ENCODE peak calls at places on chromosome 16, in six cellular contexts. A is fibroblast of the aortic adventitia; R is testis; J is thoracic aorta; X is CD4-positive, alpha-beta T cell; D is GM10248. W is an unnamed sample.
A peak's percentile ranks its signal among the peaks of the same experiment; 100 is the strongest.

GRCh38 chr16:86296263-86296662 is 214.1 kb upstream of the FOXF1 start:
- DNase-seq in J (no peak), R (no peak), D (no peak), X (no peak), A (no peak), W (no peak)

GRCh38 chr16:280991-281659 is 734 bp downstream of the ARHGDIG start:
- DNase-seq in J (no peak), X (no peak), D (no peak), R (no peak), A (no peak), W (no peak)

GRCh38 chr16:54957403-54957802 is 26.7 kb downstream of the IRX5 start:
- DNase-seq in X (no peak), A (peak; percentile 9), R (no peak), J (no peak), D (no peak), W (no peak)

GRCh38 chr16:71552698-71553503 is 24.0 kb downstream of the TAT start:
- DNase-seq in X (no peak), R (no peak), A (no peak), D (no peak), J (no peak), W (no peak)

GRCh38 chr16:85573696-85574641 is 39.2 kb upstream of the GSE1 start:
- DNase-seq in J (peak; percentile 65), R (peak; percentile 87), D (no peak), X (no peak), A (peak; percentile 77), W (no peak)

GRCh38 chr16:61879306-61879705 is 156.9 kb downstream of the CDH8 start:
- DNase-seq in R (no peak), X (no peak), D (no peak), J (no peak), A (no peak), W (no peak)

GRCh38 chr16:73071131-73071940 is 23.4 kb upstream of the ZFHX3 start:
- DNase-seq in X (no peak), A (peak; percentile 47), J (no peak), D (no peak), R (peak; percentile 79), W (no peak)

GRCh38 chr16:88375236-88376052 is 7.3 kb upstream of the ZNF469 start:
- DNase-seq in X (no peak), R (no peak), A (no peak), D (no peak), J (no peak), W (no peak)

GRCh38 chr16:69890114-69890890 is 60.8 kb upstream of the CLEC18A start:
- DNase-seq in D (no peak), X (no peak), J (peak; percentile 36), A (peak; percentile 60), R (peak; percentile 52), W (peak; percentile 31)

GRCh38 chr16:12126091-12126806 is 149.7 kb downstream of the SNX29 start:
- DNase-seq in X (no peak), D (no peak), J (no peak), R (no peak), A (no peak), W (peak; percentile 51)

GRCh38 chr16:88662222-88662842 is 559 bp downstream of the MVD start:
- DNase-seq in R (no peak), A (no peak), X (no peak), D (no peak), J (no peak), W (no peak)

GRCh38 chr16:11597737-11598136 is 11.0 kb upstream of the LITAF start:
- DNase-seq in X (no peak), R (no peak), J (no peak), A (no peak), D (no peak), W (no peak)

GRCh38 chr16:19361587-19361986 is 56.1 kb upstream of the TMC5 start:
- DNase-seq in X (no peak), D (no peak), R (no peak), J (no peak), A (no peak), W (no peak)

GRCh38 chr16:48335961-48336360 is 49.3 kb downstream of the SIAH1 start:
- DNase-seq in D (no peak), A (peak; percentile 72), X (no peak), J (no peak), R (no peak), W (no peak)

GRCh38 chr16:79717324-79717848 is 116.8 kb upstream of the MAF start:
- DNase-seq in D (no peak), R (no peak), A (no peak), J (no peak), X (no peak), W (no peak)

GRCh38 chr16:72092832-72093447 is 480 bp downstream of the TXNL4B start:
- DNase-seq in A (peak; percentile 86), R (peak; percentile 58), J (no peak), X (no peak), D (no peak), W (peak; percentile 32)

GRCh38 chr16:67417333-67418061 is 1.2 kb upstream of the ZDHHC1 start:
- DNase-seq in X (no peak), D (no peak), J (no peak), A (no peak), R (no peak), W (no peak)

GRCh38 chr16:67396159-67396774 is 3.0 kb upstream of the TPPP3 start:
- DNase-seq in D (no peak), R (peak; percentile 77), A (peak; percentile 50), X (no peak), J (peak; percentile 58), W (peak; percentile 66)

GRCh38 chr16:80250376-80250775 is 290.4 kb upstream of the DYNLRB2 start:
- DNase-seq in D (no peak), J (no peak), X (no peak), R (no peak), A (no peak), W (peak; percentile 3)

GRCh38 chr16:72139908-72140307 is 32.0 kb downstream of the PMFBP1 start:
- DNase-seq in D (no peak), A (no peak), X (no peak), J (no peak), R (no peak), W (no peak)

GRCh38 chr16:67268136-67268579 is 11.2 kb upstream of the PLEKHG4 start:
- DNase-seq in X (no peak), D (no peak), R (no peak), J (no peak), A (peak; percentile 99), W (no peak)

GRCh38 chr16:8108991-8109509 is 481.3 kb downstream of the TMEM114 start:
- DNase-seq in J (no peak), X (no peak), A (no peak), R (peak; percentile 70), D (no peak), W (no peak)

GRCh38 chr16:30007378-30007895 is 3.4 kb downstream of the DOC2A start:
- DNase-seq in J (no peak), A (no peak), X (no peak), D (no peak), R (no peak), W (no peak)

GRCh38 chr16:17379121-17379571 is 91.6 kb downstream of the XYLT1 start:
- DNase-seq in D (no peak), R (peak; percentile 47), A (peak; percentile 90), X (no peak), J (no peak), W (no peak)

GRCh38 chr16:84628226-84628731 is 10.4 kb upstream of the COTL1 start:
- DNase-seq in D (no peak), X (no peak), J (no peak), A (no peak), R (no peak), W (no peak)

GRCh38 chr16:50137268-50137667 is 15.8 kb upstream of the TENT4B start:
- DNase-seq in R (no peak), A (no peak), X (no peak), D (no peak), J (no peak), W (no peak)
- TF ChIP-seq CTCF in R (no peak), A (no peak), X (no peak), D (no peak), J (no peak), W (no peak)

GRCh38 chr16:5490499-5490898 is 392.9 kb upstream of the EEF2KMT start:
- DNase-seq in D (peak; percentile 28), A (no peak), R (peak; percentile 79), X (no peak), J (no peak), W (no peak)
- TF ChIP-seq CTCF in D (peak; percentile 43), A (peak; percentile 10), R (peak; percentile 81), X (no peak), J (no peak), W (peak; percentile 37)

DNA sequence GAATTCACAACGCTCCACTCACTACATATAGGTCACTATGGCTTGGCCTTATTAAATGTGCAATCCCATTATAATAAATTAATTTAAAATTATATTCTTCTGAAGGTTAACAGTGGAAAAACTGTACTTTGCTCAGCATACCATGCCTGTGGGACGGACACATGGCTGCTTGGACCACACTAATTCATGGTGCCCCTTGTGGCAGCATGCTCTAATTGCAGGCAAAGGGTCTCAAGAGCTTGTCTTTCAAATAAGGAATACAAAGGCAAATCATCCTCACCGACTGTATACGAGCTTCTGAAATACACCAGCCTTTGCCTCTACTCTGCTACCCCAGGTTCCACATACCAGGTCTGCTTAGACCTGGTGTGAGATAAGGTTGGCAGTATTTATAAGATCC is 11.7 kb downstream of the SMPD3 start:
- DNase-seq in A (no peak), J (no peak), D (no peak), R (no peak), X (no peak), W (no peak)
- TF ChIP-seq CTCF in A (no peak), J (no peak), D (no peak), R (no peak), X (no peak), W (peak; percentile 41)

DNA sequence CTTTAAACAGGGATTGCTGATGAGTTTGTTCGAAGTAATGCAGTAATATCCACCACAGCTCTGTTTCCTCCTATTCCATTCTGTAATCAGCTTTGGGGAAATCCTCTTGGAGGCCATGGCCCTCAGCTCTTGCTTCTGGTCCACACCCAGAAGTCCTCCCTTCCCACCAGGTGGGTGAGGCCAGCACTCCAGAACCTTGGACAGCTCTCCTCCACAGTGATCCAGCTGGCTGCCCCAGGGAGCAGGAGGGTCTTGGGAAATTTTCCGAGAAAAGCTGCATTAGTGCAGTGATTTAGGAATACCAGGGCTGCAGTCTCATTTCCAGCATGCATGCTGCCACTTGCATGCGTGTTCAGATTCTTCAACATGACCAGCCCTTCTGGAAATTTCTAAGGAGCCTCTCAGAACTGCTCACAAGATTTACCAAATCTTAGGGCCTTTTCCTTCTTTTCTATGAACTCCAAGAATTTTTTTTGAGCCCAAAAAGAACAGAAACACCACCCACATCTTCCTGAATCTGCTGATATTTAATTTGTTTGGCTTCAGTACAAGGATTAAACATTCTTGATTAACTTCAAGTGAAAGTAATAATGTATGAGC is 4.2 kb downstream of the SMPD3 start:
- DNase-seq in A (peak; percentile 30), J (no peak), D (no peak), R (peak; percentile 47), X (no peak), W (no peak)
- TF ChIP-seq CTCF in A (no peak), J (no peak), D (no peak), R (no peak), X (no peak), W (no peak)

W was measured in foreskin keratinocyte.